ENCODE peak calls at places on chromosomes 2 and 18, in ten cellular contexts. C is mucosa of gallbladder; I is esophagus squamous epithelium; Z is activated naive CD4-positive, alpha-beta T cell treated with anti-CD3 and anti-CD28 coated beads for 36 hours; M is EL; O is stimulated activated effector memory CD8-positive, alpha-beta T cell treated with anti-CD3 and anti-CD28 coated beads, Interleukin-12 subunit alpha, Interleukin-12 subunit beta, amount 100 ng/mL, for 72 hours; Y is AG08395; D is posterior cingulate gyrus; K is HEK293T; E is GM23248. P is an unnamed sample.

GRCh38 chr2:1659951-1660565 is 84.3 kb downstream of the PXDN start:
- DNase-seq in K (no peak), I (no peak), O (no peak), C (no peak), M (no peak), Z (no peak), D (no peak), Y (no peak), E (no peak), P (no peak)

GRCh38 chr2:176147790-176148496 is 3.4 kb upstream of the HOXD4 start:
- DNase-seq in E (no peak), Y (no peak), C (no peak), O (no peak), K (no peak), D (no peak), I (no peak), Z (no peak), M (no peak), P (no peak)

GRCh38 chr2:74841663-74842062 is 7.7 kb downstream of the HK2 start:
- DNase-seq in O (no peak), D (no peak), Z (no peak), M (no peak), K (no peak), C (no peak), E (no peak), Y (no peak), I (no peak), P (no peak)

GRCh38 chr18:12946549-12947354 is 1.1 kb upstream of the SEH1L start:
- DNase-seq in I (peak; percentile 43), K (no peak), Z (peak; percentile 35), C (peak; percentile 18), O (no peak), E (peak; percentile 86), D (peak; percentile 31), Y (peak; percentile 74), M (peak; percentile 97), P (no peak)

GRCh38 chr2:238139141-238139840 is 823 bp downstream of the KLHL30 start:
- DNase-seq in K (peak; percentile 66), O (peak; percentile 62), E (no peak), M (no peak), I (no peak), C (no peak), Y (no peak), Z (peak; percentile 22), D (no peak), P (no peak)

GRCh38 chr18:46293699-46294300 is 189.6 kb downstream of the HAUS1 start:
- DNase-seq in I (no peak), K (no peak), Z (no peak), C (no peak), M (no peak), E (no peak), Y (no peak), O (no peak), D (no peak), P (no peak)

GRCh38 chr2:170145675-170146432 is 32.1 kb upstream of the MYO3B start:
- DNase-seq in K (no peak), Z (no peak), Y (no peak), I (no peak), C (no peak), E (no peak), M (no peak), O (no peak), D (no peak), P (no peak)

GRCh38 chr2:30026091-30027055 is 105.0 kb upstream of the ALK start:
- DNase-seq in M (peak; percentile 89), K (peak; percentile 76), O (peak; percentile 46), D (peak; percentile 76), E (peak; percentile 97), Y (peak; percentile 75), Z (peak; percentile 14), C (peak; percentile 14), I (no peak), P (no peak)

GRCh38 chr2:151198646-151199045 is 63.0 kb downstream of the RBM43 start:
- DNase-seq in D (no peak), K (no peak), O (no peak), C (no peak), Y (peak; percentile 11), I (no peak), Z (no peak), E (peak; percentile 71), M (peak; percentile 3), P (no peak)

P was measured in cerebellar nuclear complex.